ENCODE peak calls at places on chromosomes 2 and 18, in six cellular contexts. T is upper lobe of right lung, R is fibroblast of mammary gland, M is GM12864, V is WERI-Rb-1, Z is AG09309. A is an unnamed sample.

GRCh38 chr18:9516437-9517064 is 41.2 kb downstream of the RALBP1 start:
- DNase-seq in Z (no peak), T (no peak), R (peak), V (no peak), M (no peak), A (no peak)

GRCh38 chr2:97728091-97728596 is 14.8 kb downstream of the ZAP70 start:
- DNase-seq in T (peak), R (peak), M (no peak), Z (no peak), V (peak), A (no peak)

GRCh38 chr2:54954705-54955357 is 95.4 kb downstream of the RTN4 start:
- DNase-seq in V (no peak), R (peak), M (no peak), T (no peak), Z (no peak), A (no peak)

GRCh38 chr2:10635430-10635829 is 54.3 kb downstream of the NOL10 start:
- DNase-seq in R (peak), T (no peak), V (no peak), Z (no peak), M (no peak), A (no peak)

GRCh38 chr2:160324161-160324768 is 124.2 kb upstream of the ITGB6 start:
- DNase-seq in R (peak), M (no peak), Z (no peak), T (peak), V (peak), A (no peak)

GRCh38 chr2:60934153-60934722 is 52.9 kb downstream of the REL start:
- DNase-seq in T (no peak), V (no peak), R (peak), M (no peak), Z (no peak), A (no peak)

GRCh38 chr2:36059684-36060083 is 295.9 kb upstream of the CRIM1 start:
- DNase-seq in R (no peak), Z (no peak), T (no peak), V (no peak), M (peak), A (no peak)

GRCh38 chr2:23385748-23386421 is 906 bp downstream of the KLHL29 start:
- DNase-seq in Z (no peak), V (peak), T (peak), R (no peak), M (no peak), A (no peak)

GRCh38 chr18:21897811-21898210 is 157.2 kb downstream of the MIB1 start:
- DNase-seq in R (peak), M (peak), Z (peak), V (peak), T (no peak), A (peak)

GRCh38 chr2:236790991-236791390 is 221.4 kb downstream of the ACKR3 start:
- DNase-seq in Z (no peak), T (no peak), V (no peak), R (no peak), M (no peak), A (no peak)

GRCh38 chr2:30645081-30645744 is 162.0 kb downstream of the CAPN13 start:
- DNase-seq in Z (no peak), V (no peak), M (no peak), T (no peak), R (no peak), A (no peak)

GRCh38 chr2:51881673-51882072 is 849.7 kb upstream of the NRXN1 start:
- DNase-seq in M (no peak), R (no peak), T (no peak), V (no peak), Z (no peak), A (no peak)

GRCh38 chr18:49487711-49488310 is 777 bp upstream of the C18orf32 start:
- DNase-seq in V (no peak), Z (no peak), T (no peak), M (no peak), R (peak), A (no peak)

GRCh38 chr2:31666878-31667277 is 86.1 kb upstream of the SRD5A2 start:
- DNase-seq in R (no peak), T (no peak), Z (no peak), V (no peak), M (no peak), A (no peak)

GRCh38 chr18:596288-596881 is 403 bp upstream of the CLUL1 start:
- DNase-seq in V (no peak), R (no peak), M (peak), T (no peak), Z (no peak), A (no peak)

GRCh38 chr2:32743480-32744236 is 115.8 kb downstream of the TTC27 start:
- DNase-seq in T (no peak), M (peak), Z (no peak), R (no peak), V (no peak), A (no peak)

GRCh38 chr18:80126797-80127196 is 17.7 kb downstream of the ADNP2 start:
- DNase-seq in T (no peak), V (no peak), R (no peak), M (no peak), Z (no peak), A (no peak)

GRCh38 chr2:86035883-86036789 is 69.5 kb downstream of the POLR1A start:
- DNase-seq in M (peak), R (peak), Z (no peak), T (peak), V (no peak), A (peak)

GRCh38 chr2:172429351-172429968 is 2.1 kb downstream of the ITGA6 start:
- DNase-seq in R (no peak), Z (no peak), M (no peak), T (no peak), V (no peak), A (no peak)

GRCh38 chr18:45588831-45589558 is 26.3 kb upstream of the SLC14A2 start:
- DNase-seq in V (no peak), M (no peak), Z (no peak), T (no peak), R (peak), A (peak)

GRCh38 chr18:35406666-35407065 is 29.5 kb upstream of the ZNF396 start:
- DNase-seq in R (no peak), M (no peak), T (no peak), V (no peak), Z (no peak), A (no peak)

GRCh38 chr2:112938904-112939303 is 27.9 kb downstream of the IL37 start:
- DNase-seq in T (no peak), Z (no peak), R (no peak), V (no peak), M (no peak), A (no peak)

GRCh38 chr2:181178823-181179412 is 198.5 kb downstream of the UBE2E3 start:
- DNase-seq in Z (no peak), R (no peak), V (peak), T (no peak), M (no peak), A (no peak)

GRCh38 chr18:38256366-38256765 is 690.8 kb upstream of the CELF4 start:
- DNase-seq in R (no peak), Z (no peak), T (no peak), V (no peak), M (no peak), A (no peak)

GRCh38 chr2:25672500-25673169 is 742 bp downstream of the DTNB start:
- DNase-seq in V (peak), T (peak), R (no peak), Z (no peak), M (no peak), A (no peak)

GRCh38 chr18:54762386-54762785 is 65.9 kb upstream of the RAB27B start:
- DNase-seq in M (no peak), R (peak), T (no peak), V (no peak), Z (no peak), A (no peak)

GRCh38 chr18:3793545-3793944 is 343.6 kb downstream of the TGIF1 start:
- DNase-seq in T (no peak), Z (no peak), V (no peak), M (no peak), R (peak), A (no peak)

GRCh38 chr2:43225093-43225787 is 1.2 kb downstream of the ZFP36L2 start:
- DNase-seq in M (no peak), Z (no peak), V (peak), R (peak), T (peak), A (no peak)

GRCh38 chr2:236164201-236164982 is 3.8 kb downstream of the GBX2 start:
- DNase-seq in V (no peak), R (no peak), Z (no peak), T (peak), M (no peak), A (no peak)

GRCh38 chr2:66771359-66771978 is 336.5 kb downstream of the MEIS1 start:
- DNase-seq in M (no peak), T (no peak), V (no peak), R (peak), Z (no peak), A (no peak)

GRCh38 chr2:37389984-37390765 is 45.7 kb downstream of the QPCT start:
- DNase-seq in T (no peak), R (peak), M (peak), Z (peak), V (peak), A (peak)

GRCh38 chr18:76620326-76620813 is 125.3 kb upstream of the ZNF516 start:
- DNase-seq in V (peak), Z (peak), R (peak), T (peak), M (peak), A (peak)

GRCh38 chr2:127386246-127386645 is 1.5 kb downstream of the MAP3K2 start:
- DNase-seq in T (no peak), M (no peak), R (peak), V (no peak), Z (no peak), A (no peak)

GRCh38 chr2:134193774-134194173 is 60.1 kb upstream of the MGAT5 start:
- DNase-seq in M (no peak), Z (no peak), R (peak), T (no peak), V (no peak), A (no peak)

GRCh38 chr2:134190807-134191203 is 63.1 kb upstream of the MGAT5 start:
- DNase-seq in M (no peak), R (no peak), Z (no peak), T (no peak), V (no peak), A (no peak)

GRCh38 chr2:134194519-134194918 is 59.4 kb upstream of the MGAT5 start:
- DNase-seq in Z (no peak), R (no peak), T (no peak), M (no peak), V (no peak), A (no peak)

GRCh38 chr2:134191835-134192234 is 62.0 kb upstream of the MGAT5 start:
- DNase-seq in M (no peak), R (no peak), V (no peak), T (no peak), Z (no peak), A (no peak)

DNA sequence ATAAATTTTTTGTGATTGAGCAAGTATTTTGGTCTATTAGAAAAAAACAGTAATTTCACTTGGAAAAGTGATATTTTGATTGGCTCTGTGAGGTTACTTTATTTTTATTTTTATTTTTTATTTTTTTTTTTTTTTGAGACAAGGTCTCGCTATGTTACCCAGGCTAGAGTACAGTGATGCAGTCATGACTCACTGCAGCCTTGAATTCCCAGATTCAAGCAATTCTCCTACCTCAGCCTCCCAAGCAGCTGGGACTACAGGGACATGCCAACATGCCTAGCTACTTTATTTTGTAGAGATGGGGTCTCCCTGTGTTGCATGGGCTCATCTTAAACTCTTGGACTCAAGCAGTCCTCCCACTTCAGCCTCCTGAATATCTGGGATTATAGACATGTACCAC is 60.9 kb upstream of the MGAT5 start:
- DNase-seq in Z (no peak), T (no peak), V (no peak), M (no peak), R (peak), A (peak)
- H3K4me3 ChIP-seq in Z (no peak), T (no peak), V (no peak), M (no peak), R (no peak), A (no peak)

GRCh38 chr2:141399270-141399669 is 731.5 kb downstream of the LRP1B start:
- DNase-seq in V (no peak), T (no peak), Z (no peak), M (no peak), R (peak), A (no peak)
- TF ChIP-seq CTCF in V (no peak), T (no peak), Z (peak), M (peak), R (peak), A (peak)

GRCh38 chr2:218879881-218880748 is 537 bp upstream of the WNT10A start:
- DNase-seq in Z (no peak), M (peak), V (no peak), R (no peak), T (peak), A (no peak)
- H3K4me3 ChIP-seq in Z (no peak), M (peak), V (no peak), R (no peak), T (peak), A (no peak)

DNA sequence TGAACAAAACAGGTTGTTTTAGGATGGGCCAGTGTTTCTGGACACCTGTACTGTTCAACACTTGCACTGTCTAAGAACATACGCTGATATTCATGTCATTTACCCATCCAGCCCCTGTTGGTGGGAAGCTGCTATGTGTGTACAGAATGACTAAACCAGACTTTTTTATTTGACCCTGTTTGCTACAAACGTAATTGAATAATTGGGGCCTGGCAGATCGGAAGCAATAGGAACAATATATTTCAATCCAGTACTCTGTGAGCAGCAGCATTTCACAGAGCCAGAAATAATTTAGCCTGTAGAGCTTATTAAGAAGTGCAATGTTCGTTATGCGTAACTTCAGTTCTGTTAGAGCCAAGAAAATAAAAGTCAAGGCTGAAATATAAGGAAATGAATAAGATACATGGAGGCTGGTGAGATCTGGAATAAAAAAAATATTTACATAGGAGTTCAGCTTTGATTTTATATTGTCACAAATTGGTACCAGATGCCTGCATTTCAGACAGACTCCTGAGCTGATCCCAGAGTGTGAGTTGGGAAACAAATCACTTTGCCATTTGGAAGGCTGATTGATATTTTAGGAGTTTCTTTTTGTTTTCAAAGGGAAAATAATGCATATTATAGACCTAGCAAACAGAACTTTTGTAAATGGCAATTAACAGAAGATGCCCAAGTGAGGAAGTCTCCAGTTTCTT is 19.7 kb downstream of the CABLES1 start:
- DNase-seq in R (no peak), M (no peak), V (no peak), Z (no peak), T (no peak), A (no peak)
- TF ChIP-seq CTCF in R (no peak), M (no peak), V (no peak), Z (no peak), T (no peak), A (no peak)

GRCh38 chr18:28175047-28175929 is 1.6 kb downstream of the CDH2 start:
- DNase-seq in Z (no peak), M (no peak), V (peak), R (peak), T (no peak), A (no peak)
- H3K4me3 ChIP-seq in Z (peak), M (no peak), V (peak), R (peak), T (no peak), A (peak)

DNA sequence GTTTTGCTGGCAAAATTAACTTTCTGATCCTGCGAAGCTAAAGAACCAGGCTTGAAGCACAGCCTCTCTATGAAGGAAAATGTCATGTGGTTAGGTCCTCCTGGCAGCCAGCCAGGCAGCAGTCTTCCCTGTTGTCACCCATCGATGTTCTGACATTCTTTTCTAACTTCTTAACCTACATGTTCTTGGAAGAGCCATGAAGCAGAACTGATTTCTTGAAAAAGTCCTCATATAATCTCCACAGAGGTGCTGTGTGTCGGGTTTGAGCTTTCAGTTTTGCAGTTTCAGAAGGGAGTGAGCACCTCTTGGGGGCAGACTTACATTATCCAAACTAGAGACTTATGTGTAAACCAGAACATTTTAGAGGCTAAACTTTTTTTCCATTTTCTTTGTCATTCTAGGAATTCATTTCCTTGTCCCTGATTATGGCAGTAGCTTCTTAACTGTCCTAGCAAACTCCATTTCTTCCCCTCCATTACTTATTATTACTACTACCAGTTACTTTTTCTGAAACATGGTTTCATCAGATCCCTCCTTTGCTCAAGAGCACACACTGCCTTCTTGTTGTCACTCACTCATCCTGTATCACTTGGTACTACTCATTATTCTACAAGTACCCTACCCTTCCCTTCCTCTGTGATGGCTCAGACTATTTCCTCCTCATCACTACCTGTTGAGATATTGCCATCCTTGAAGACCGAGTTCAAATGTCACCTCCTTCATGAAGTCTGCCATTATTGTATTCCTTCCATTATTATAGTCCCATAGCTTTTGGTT is 31.1 kb downstream of the DOK1 start:
- DNase-seq in V (no peak), R (no peak), M (no peak), T (peak), Z (no peak), A (no peak)
- TF ChIP-seq CTCF in V (peak), R (no peak), M (no peak), T (no peak), Z (no peak), A (no peak)

A was measured in HFF-Myc.